ENCODE peak calls at places on chromosomes 3 and 15, in four cellular contexts. Y, Q, K and A are unnamed samples.

GRCh38 chr3:67640023-67640660 is 14.3 kb downstream of the SUCLG2 start:
- DNase-seq in K (peak; percentile 54), Q (no peak), Y (no peak), A (no peak)

GRCh38 chr3:18237251-18238005 is 187.7 kb downstream of the SATB1 start:
- DNase-seq in Q (no peak), K (peak; percentile 46), Y (no peak), A (no peak)

GRCh38 chr15:58415636-58416035 is 16.2 kb upstream of the LIPC start:
- DNase-seq in K (no peak), Q (no peak), Y (no peak), A (no peak)

GRCh38 chr3:1955170-1955569 is 143.5 kb upstream of the CNTN4 start:
- DNase-seq in Y (no peak), Q (no peak), K (no peak), A (no peak)

GRCh38 chr3:100399341-100400071 is 1.4 kb downstream of the TOMM70 start:
- DNase-seq in K (no peak), Y (no peak), Q (no peak), A (no peak)

GRCh38 chr3:108117245-108117644 is 26.4 kb upstream of the CD47 start:
- DNase-seq in Y (no peak), K (peak; percentile 24), Q (no peak), A (no peak)

GRCh38 chr3:130969621-130970020 is 57.0 kb downstream of the ASTE1 start:
- DNase-seq in Y (no peak), K (no peak), Q (no peak), A (no peak)

GRCh38 chr3:112926000-112926399 is 48.9 kb downstream of the CD200R1 start:
- DNase-seq in K (peak; percentile 7), Y (no peak), Q (no peak), A (no peak)

GRCh38 chr3:137110392-137110996 is 152.7 kb downstream of the IL20RB start:
- DNase-seq in Y (no peak), Q (no peak), K (peak; percentile 31), A (no peak)

GRCh38 chr3:57852896-57853295 is 96.8 kb downstream of the SLMAP start:
- DNase-seq in Y (no peak), K (peak; percentile 21), Q (no peak), A (no peak)

GRCh38 chr15:73786518-73786917 is 33.4 kb upstream of the INSYN1 start:
- DNase-seq in K (no peak), Q (no peak), Y (no peak), A (no peak)

GRCh38 chr3:188431553-188431952 is 277.6 kb downstream of the LPP start:
- DNase-seq in Q (no peak), K (peak; percentile 57), Y (no peak), A (no peak)

GRCh38 chr3:177300039-177300833 is 103.0 kb upstream of the TBL1XR1 start:
- DNase-seq in K (peak; percentile 18), Y (no peak), Q (peak; percentile 24), A (no peak)

GRCh38 chr3:172726370-172726769 is 15.5 kb upstream of the NCEH1 start:
- DNase-seq in Q (no peak), Y (no peak), K (no peak), A (no peak)

GRCh38 chr3:4271834-4272233 is 31.3 kb upstream of the SETMAR start:
- DNase-seq in K (peak; percentile 4), Q (no peak), Y (no peak), A (no peak)

GRCh38 chr3:14548321-14548729 is 8.2 kb upstream of the GRIP2 start:
- DNase-seq in Y (peak; percentile 36), K (peak; percentile 57), Q (peak; percentile 44), A (peak; percentile 5)

GRCh38 chr15:63021031-63021430 is 21.5 kb upstream of the TPM1 start:
- DNase-seq in Y (no peak), Q (no peak), K (no peak), A (no peak)

GRCh38 chr3:124774305-124774673 is 44.0 kb downstream of the UMPS start:
- DNase-seq in K (peak; percentile 95), Y (no peak), Q (no peak), A (no peak)

GRCh38 chr3:100173931-100174330 is 59.6 kb upstream of the FILIP1L start:
- DNase-seq in Y (no peak), K (no peak), Q (no peak), A (no peak)

GRCh38 chr15:75062706-75063105 is 39.3 kb downstream of the PPCDC start:
- DNase-seq in K (no peak), Y (no peak), Q (no peak), A (no peak)

GRCh38 chr3:23968467-23969184 is 23.5 kb downstream of the NR1D2 start:
- DNase-seq in Q (no peak), K (peak; percentile 77), Y (no peak), A (no peak)

GRCh38 chr3:112132975-112133448 is at the start of gene GCSAM:
- DNase-seq in Q (no peak), K (no peak), Y (peak; percentile 47), A (peak; percentile 65)

GRCh38 chr15:79440355-79440908 is 8.3 kb downstream of the MINAR1 start:
- DNase-seq in Y (no peak), K (no peak), Q (no peak), A (no peak)

GRCh38 chr3:123757281-123757940 is 126.7 kb downstream of the MYLK start:
- DNase-seq in Y (no peak), K (peak; percentile 68), Q (no peak), A (no peak)

GRCh38 chr3:110504401-110504800 is 567.2 kb upstream of the NECTIN3 start:
- DNase-seq in Y (no peak), Q (no peak), K (no peak), A (no peak)

GRCh38 chr15:40770147-40770721 is 454 bp downstream of the C15orf62 start:
- DNase-seq in Y (no peak), Q (no peak), K (no peak), A (peak; percentile 4)

GRCh38 chr3:170751083-170751893 is 118.7 kb downstream of the RPL22L1 start:
- DNase-seq in Q (no peak), Y (no peak), K (peak; percentile 97), A (no peak)

GRCh38 chr3:126085276-126085675 is 1.4 kb upstream of the SLC41A3 start:
- DNase-seq in Q (no peak), Y (no peak), K (no peak), A (no peak)

GRCh38 chr3:38573606-38574005 is 75.9 kb downstream of the SCN5A start:
- DNase-seq in Y (no peak), K (no peak), Q (no peak), A (no peak)

GRCh38 chr15:99002226-99002625 is 5.4 kb downstream of the PGPEP1L start:
- DNase-seq in Y (no peak), K (no peak), Q (no peak), A (no peak)

GRCh38 chr3:128464188-128464587 is 2.5 kb downstream of the DNAJB8 start:
- DNase-seq in Y (no peak), K (no peak), Q (no peak), A (no peak)

GRCh38 chr3:183224581-183224980 is 28.5 kb upstream of the B3GNT5 start:
- DNase-seq in Q (no peak), Y (peak; percentile 29), K (no peak), A (peak; percentile 10)

GRCh38 chr3:13115991-13116390 is 42.8 kb upstream of the IQSEC1 start:
- DNase-seq in Q (no peak), K (no peak), Y (no peak), A (no peak)

GRCh38 chr15:47415539-47415971 is 301.8 kb upstream of the SEMA6D start:
- DNase-seq in Y (no peak), K (peak; percentile 23), Q (no peak), A (no peak)